ENCODE peak calls at places on chromosomes 3 and 15, in ten cellular contexts. V is GM20000, Q is keratinocyte, S is HFFc6, X is stomach, Y is bronchial epithelial cell, W is cardiac fibroblast, J is heart left ventricle, U is progenitor cell of endocrine pancreas, R is OCI-LY7. Z is an unnamed sample.

GRCh38 chr3:105579439-105579838 is 212.7 kb downstream of the ALCAM start:
- DNase-seq in V (no peak), Q (no peak), S (no peak), X (no peak), Y (no peak), W (no peak), J (no peak), U (no peak), R (no peak), Z (no peak)

GRCh38 chr3:149442845-149443544 is 31.5 kb upstream of the TM4SF4 start:
- DNase-seq in V (no peak), Q (no peak), S (peak), X (no peak), Y (peak), W (peak), J (no peak), U (no peak), R (no peak), Z (no peak)

GRCh38 chr15:71218272-71218805 is 103.1 kb downstream of the THSD4 start:
- DNase-seq in V (no peak), Q (no peak), S (no peak), X (no peak), Y (no peak), W (no peak), J (no peak), U (no peak), R (no peak), Z (no peak)

GRCh38 chr3:133037440-133037839 is 751 bp upstream of the TMEM108 start:
- DNase-seq in V (peak), Q (no peak), S (no peak), X (no peak), Y (no peak), W (no peak), J (no peak), U (no peak), R (no peak), Z (no peak)

GRCh38 chr15:60643490-60644040 is 164.6 kb upstream of the ICE2 start:
- DNase-seq in V (no peak), Q (no peak), S (no peak), X (no peak), Y (no peak), W (no peak), J (no peak), U (no peak), R (no peak), Z (no peak)

GRCh38 chr15:57086857-57087427 is 168.5 kb downstream of the TCF12 start:
- DNase-seq in V (no peak), Q (no peak), S (no peak), X (no peak), Y (no peak), W (no peak), J (no peak), U (no peak), R (no peak), Z (no peak)

GRCh38 chr3:3589715-3590130 is 209.5 kb upstream of the LRRN1 start:
- DNase-seq in V (peak), Q (no peak), S (no peak), X (no peak), Y (no peak), W (no peak), J (no peak), U (no peak), R (no peak), Z (no peak)

GRCh38 chr15:38128389-38128788 is 124.2 kb upstream of the SPRED1 start:
- DNase-seq in V (no peak), Q (no peak), S (no peak), X (no peak), Y (peak), W (peak), J (no peak), U (no peak), R (no peak), Z (no peak)

GRCh38 chr3:154378311-154378710 is 51.7 kb downstream of the GPR149 start:
- DNase-seq in V (no peak), Q (no peak), S (no peak), X (no peak), Y (no peak), W (no peak), J (no peak), U (no peak), R (no peak), Z (no peak)

GRCh38 chr3:24451461-24452099 is 43.1 kb downstream of the THRB start:
- DNase-seq in V (no peak), Q (no peak), S (no peak), X (no peak), Y (peak), W (no peak), J (no peak), U (no peak), R (no peak), Z (no peak)

GRCh38 chr15:70244978-70245542 is 147.3 kb upstream of the TLE3 start:
- DNase-seq in V (no peak), Q (no peak), S (no peak), X (no peak), Y (no peak), W (no peak), J (no peak), U (no peak), R (no peak), Z (no peak)

GRCh38 chr15:25180606-25181289 is 226.0 kb downstream of the SNRPN start:
- DNase-seq in V (no peak), Q (no peak), S (no peak), X (peak), Y (no peak), W (no peak), J (peak), U (peak), R (no peak), Z (peak)

GRCh38 chr3:183584246-183584913 is 28.9 kb upstream of the KLHL6 start:
- DNase-seq in V (no peak), Q (no peak), S (peak), X (no peak), Y (no peak), W (peak), J (peak), U (no peak), R (peak), Z (no peak)

GRCh38 chr3:37290551-37290950 is 116.2 kb upstream of the LRRFIP2 start:
- DNase-seq in V (no peak), Q (no peak), S (peak), X (no peak), Y (peak), W (peak), J (no peak), U (no peak), R (no peak), Z (no peak)

GRCh38 chr3:79344876-79345871 is 422.6 kb downstream of the ROBO1 start:
- DNase-seq in V (no peak), Q (no peak), S (peak), X (no peak), Y (no peak), W (no peak), J (no peak), U (no peak), R (no peak), Z (no peak)

GRCh38 chr3:151037746-151038145 is 47.7 kb upstream of the MED12L start:
- DNase-seq in V (no peak), Q (no peak), S (peak), X (no peak), Y (peak), W (peak), J (peak), U (no peak), R (no peak), Z (no peak)

GRCh38 chr3:46096781-46097180 is 69.5 kb upstream of the XCR1 start:
- DNase-seq in V (no peak), Q (no peak), S (no peak), X (no peak), Y (no peak), W (no peak), J (no peak), U (no peak), R (no peak), Z (no peak)

GRCh38 chr3:188510366-188510765 is 356.4 kb downstream of the LPP start:
- DNase-seq in V (no peak), Q (no peak), S (no peak), X (no peak), Y (peak), W (peak), J (no peak), U (no peak), R (no peak), Z (no peak)

GRCh38 chr3:124559650-124560405 is 170.4 kb upstream of the UMPS start:
- DNase-seq in V (peak), Q (no peak), S (peak), X (peak), Y (peak), W (peak), J (peak), U (peak), R (peak), Z (no peak)

GRCh38 chr15:101054116-101054515 is 135.0 kb downstream of the LRRK1 start:
- DNase-seq in V (no peak), Q (no peak), S (no peak), X (peak), Y (no peak), W (no peak), J (no peak), U (no peak), R (no peak), Z (no peak)

GRCh38 chr15:66815322-66815721 is 113.3 kb downstream of the SMAD6 start:
- DNase-seq in V (no peak), Q (no peak), S (peak), X (no peak), Y (peak), W (peak), J (no peak), U (no peak), R (no peak), Z (no peak)

GRCh38 chr3:70308760-70309159 is 3.7 kb downstream of the MDFIC2 start:
- DNase-seq in V (peak), Q (no peak), S (no peak), X (no peak), Y (peak), W (peak), J (no peak), U (no peak), R (no peak), Z (no peak)

GRCh38 chr15:62752687-62753517 is 289.6 kb upstream of the TPM1 start:
- DNase-seq in V (no peak), Q (no peak), S (peak), X (no peak), Y (peak), W (peak), J (no peak), U (no peak), R (no peak), Z (no peak)

GRCh38 chr15:78872972-78873795 is 494 bp downstream of the MORF4L1 start:
- DNase-seq in V (peak), Q (peak), S (peak), X (peak), Y (peak), W (peak), J (peak), U (peak), R (peak), Z (peak)

GRCh38 chr3:28326458-28326926 is 22.0 kb upstream of the ZCWPW2 start:
- DNase-seq in V (no peak), Q (no peak), S (no peak), X (no peak), Y (no peak), W (no peak), J (no peak), U (no peak), R (no peak), Z (no peak)

GRCh38 chr3:175573226-175573625 is 714.1 kb downstream of the NAALADL2 start:
- DNase-seq in V (no peak), Q (no peak), S (peak), X (no peak), Y (no peak), W (no peak), J (no peak), U (no peak), R (no peak), Z (no peak)

GRCh38 chr3:42651248-42652091 is 2.0 kb upstream of the ZBTB47 start:
- DNase-seq in V (no peak), Q (no peak), S (peak), X (no peak), Y (peak), W (peak), J (no peak), U (no peak), R (no peak), Z (no peak)

GRCh38 chr3:34108976-34109375 is 310.5 kb downstream of the PDCD6IP start:
- DNase-seq in V (no peak), Q (no peak), S (no peak), X (no peak), Y (no peak), W (no peak), J (no peak), U (no peak), R (peak), Z (no peak)

GRCh38 chr3:55771503-55771902 is 284.4 kb upstream of the WNT5A start:
- DNase-seq in V (no peak), Q (no peak), S (no peak), X (no peak), Y (no peak), W (no peak), J (no peak), U (no peak), R (no peak), Z (no peak)

GRCh38 chr15:36029606-36030005 is 483.6 kb upstream of the DPH6 start:
- DNase-seq in V (no peak), Q (no peak), S (peak), X (no peak), Y (no peak), W (peak), J (no peak), U (no peak), R (no peak), Z (no peak)

GRCh38 chr15:44195151-44195740 is at the start of gene FRMD5:
- DNase-seq in V (peak), Q (peak), S (peak), X (peak), Y (peak), W (peak), J (peak), U (peak), R (peak), Z (peak)
- TF ChIP-seq CTCF in V (no peak), Q (peak), S (peak), X (peak), Y (peak), W (peak), J (peak), U (peak), R (peak), Z (no peak)

GRCh38 chr3:172268425-172268824 is 179.8 kb downstream of the GHSR start:
- DNase-seq in V (no peak), Q (no peak), S (no peak), X (no peak), Y (no peak), W (no peak), J (no peak), U (no peak), R (no peak), Z (no peak)

GRCh38 chr3:172268896-172269295 is 179.4 kb downstream of the GHSR start:
- DNase-seq in V (no peak), Q (no peak), S (no peak), X (no peak), Y (no peak), W (peak), J (no peak), U (no peak), R (no peak), Z (no peak)

GRCh38 chr3:172271386-172271976 is 176.8 kb downstream of the GHSR start:
- DNase-seq in V (no peak), Q (no peak), S (no peak), X (no peak), Y (no peak), W (no peak), J (no peak), U (no peak), R (no peak), Z (no peak)

GRCh38 chr3:172272699-172273098 is 175.6 kb downstream of the GHSR start:
- DNase-seq in V (no peak), Q (no peak), S (no peak), X (no peak), Y (no peak), W (peak), J (no peak), U (no peak), R (no peak), Z (no peak)

GRCh38 chr3:172270767-172271166 is 177.5 kb downstream of the GHSR start:
- DNase-seq in V (peak), Q (no peak), S (no peak), X (no peak), Y (no peak), W (no peak), J (no peak), U (no peak), R (peak), Z (no peak)
- TF ChIP-seq CTCF in V (no peak), Q (no peak), S (no peak), X (no peak), Y (no peak), W (no peak), J (no peak), U (no peak), R (no peak), Z (no peak)

DNA sequence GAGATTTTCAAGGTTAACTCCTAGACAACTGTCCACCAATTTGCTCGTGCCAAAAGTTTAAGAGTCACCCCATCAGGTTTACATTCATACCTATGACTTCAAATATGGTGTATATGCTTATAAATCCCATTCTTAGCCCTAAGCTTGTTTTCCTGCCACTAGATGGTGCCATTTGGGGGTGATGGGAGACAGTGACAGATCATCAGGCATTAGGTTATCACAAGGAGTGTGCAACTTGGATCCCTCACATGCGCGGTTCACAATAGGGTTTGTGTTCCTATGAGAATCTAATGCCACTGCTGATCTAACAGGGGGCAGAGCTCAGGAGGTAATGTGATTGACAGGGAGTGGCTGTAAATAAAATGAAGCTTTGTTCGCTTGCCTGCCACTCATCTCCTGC is 182.7 kb downstream of the CNTN6 start:
- DNase-seq in V (no peak), Q (no peak), S (no peak), X (no peak), Y (peak), W (peak), J (no peak), U (no peak), R (peak), Z (no peak)
- TF ChIP-seq CTCF in V (peak), Q (peak), S (peak), X (no peak), Y (peak), W (no peak), J (peak), U (peak), R (peak), Z (no peak)

GRCh38 chr3:51735950-51736349 is 29.1 kb downstream of the GRM2 start:
- DNase-seq in V (no peak), Q (no peak), S (no peak), X (no peak), Y (no peak), W (no peak), J (no peak), U (no peak), R (no peak), Z (no peak)
- TF ChIP-seq CTCF in V (no peak), Q (no peak), S (no peak), X (no peak), Y (no peak), W (no peak), J (no peak), U (no peak), R (no peak), Z (no peak)

Z was measured in CD14-positive monocyte.